ENCODE peak calls at places on chromosomes 12 and 14, in four cellular contexts. F, A, R and Z are unnamed samples.

GRCh38 chr14:63257299-63257698 is 53.1 kb downstream of the RHOJ start:
- DNase-seq in F (no peak), A (no peak), R (no peak), Z (no peak)

GRCh38 chr12:117699575-117699974 is 269.2 kb downstream of the KSR2 start:
- DNase-seq in F (no peak), A (no peak), R (no peak), Z (no peak)

GRCh38 chr12:99043319-99043914 is 398.3 kb downstream of the APAF1 start:
- DNase-seq in R (peak), A (peak), F (peak), Z (peak)

GRCh38 chr12:88206636-88207035 is 64.5 kb downstream of the TMTC3 start:
- DNase-seq in R (no peak), A (no peak), F (no peak), Z (no peak)

GRCh38 chr12:2229661-2230539 is 177.1 kb downstream of the CACNA1C start:
- DNase-seq in F (no peak), R (peak), A (peak), Z (no peak)

GRCh38 chr12:96070670-96071279 is 35.4 kb upstream of the LTA4H start:
- DNase-seq in A (peak), R (peak), F (peak), Z (no peak)

GRCh38 chr12:1777798-1778197 is 42.6 kb upstream of the LRTM2 start:
- DNase-seq in F (no peak), A (no peak), R (no peak), Z (no peak)

GRCh38 chr12:69151254-69151751 is 88.1 kb upstream of the CPSF6 start:
- DNase-seq in A (no peak), F (no peak), R (no peak), Z (no peak)

GRCh38 chr14:104746071-104746545 is 6.8 kb upstream of the SIVA1 start:
- DNase-seq in A (no peak), F (no peak), R (no peak), Z (no peak)

GRCh38 chr12:106049105-106049504 is 89.6 kb downstream of the NUAK1 start:
- DNase-seq in R (no peak), A (no peak), F (no peak), Z (no peak)

GRCh38 chr12:111034148-111034910 is 114.0 kb upstream of the MYL2 start:
- DNase-seq in R (peak), A (no peak), F (no peak), Z (no peak)

GRCh38 chr14:105855893-105856675 is 329.7 kb downstream of the TMEM121 start:
- DNase-seq in A (no peak), R (no peak), F (no peak), Z (no peak)

GRCh38 chr14:37721976-37722659 is 126.7 kb downstream of the TTC6 start:
- DNase-seq in R (no peak), A (no peak), F (peak), Z (no peak)

GRCh38 chr12:78441737-78442453 is 422.7 kb upstream of the SYT1 start:
- DNase-seq in R (no peak), F (no peak), A (no peak), Z (no peak)

GRCh38 chr12:127629066-127629820 is 637.7 kb upstream of the TMEM132C start:
- DNase-seq in F (no peak), A (no peak), R (no peak), Z (no peak)

GRCh38 chr12:68375701-68376469 is 43.7 kb upstream of the MDM1 start:
- DNase-seq in F (no peak), A (no peak), R (no peak), Z (no peak)

GRCh38 chr12:71704920-71705319 is 19.0 kb downstream of the TMEM19 start:
- DNase-seq in F (no peak), R (no peak), A (no peak), Z (no peak)

GRCh38 chr12:115763376-115763775 is 514.1 kb downstream of the MED13L start:
- DNase-seq in R (no peak), F (no peak), A (no peak), Z (no peak)

GRCh38 chr12:92130999-92131398 is 14.6 kb downstream of the BTG1 start:
- DNase-seq in F (no peak), A (no peak), R (no peak), Z (no peak)

GRCh38 chr12:92134638-92135274 is 10.9 kb downstream of the BTG1 start:
- DNase-seq in R (no peak), F (no peak), A (no peak), Z (no peak)

GRCh38 chr12:92133795-92134637 is 11.6 kb downstream of the BTG1 start:
- DNase-seq in F (no peak), R (no peak), A (no peak), Z (no peak)

GRCh38 chr12:92132282-92132681 is 13.4 kb downstream of the BTG1 start:
- DNase-seq in A (no peak), F (no peak), R (no peak), Z (no peak)

GRCh38 chr12:92133166-92133565 is 12.5 kb downstream of the BTG1 start:
- DNase-seq in F (no peak), R (no peak), A (peak), Z (no peak)
- TF ChIP-seq POLR2AphosphoS5 in F (no peak), R (no peak), A (no peak), Z (no peak)

GRCh38 chr12:48004941-48005749 is 869 bp upstream of the COL2A1 start:
- DNase-seq in A (no peak), R (no peak), F (no peak), Z (no peak)
- TF ChIP-seq FOSL1 in A (no peak), R (no peak), F (no peak), Z (no peak)

GRCh38 chr14:101362529-101363260 is 198.6 kb upstream of the DIO3 start:
- DNase-seq in A (no peak), F (no peak), R (no peak), Z (no peak)

GRCh38 chr14:101359221-101360044 is 201.9 kb upstream of the DIO3 start:
- DNase-seq in F (no peak), R (no peak), A (no peak), Z (no peak)

GRCh38 chr14:101360045-101360931 is 201.0 kb upstream of the DIO3 start:
- DNase-seq in R (no peak), F (no peak), A (peak), Z (no peak)

GRCh38 chr14:101361451-101362433 is 199.6 kb upstream of the DIO3 start:
- DNase-seq in R (no peak), A (peak), F (no peak), Z (no peak)

GRCh38 chr14:101361044-101361443 is 200.3 kb upstream of the DIO3 start:
- DNase-seq in R (no peak), A (no peak), F (no peak), Z (no peak)
- TF ChIP-seq POLR2AphosphoS5 in R (no peak), A (no peak), F (no peak), Z (no peak)

GRCh38 chr14:100640481-100641273 is 53.5 kb upstream of the BEGAIN start:
- DNase-seq in F (no peak), R (no peak), A (no peak), Z (no peak)
- TF ChIP-seq FOSL1 in F (no peak), R (no peak), A (no peak), Z (no peak)

GRCh38 chr12:14207946-14208612 is 157.4 kb upstream of the ATF7IP start:
- DNase-seq in R (peak), A (no peak), F (peak), Z (peak)
- TF ChIP-seq POLR2AphosphoS5 in R (no peak), A (no peak), F (no peak), Z (no peak)

DNA sequence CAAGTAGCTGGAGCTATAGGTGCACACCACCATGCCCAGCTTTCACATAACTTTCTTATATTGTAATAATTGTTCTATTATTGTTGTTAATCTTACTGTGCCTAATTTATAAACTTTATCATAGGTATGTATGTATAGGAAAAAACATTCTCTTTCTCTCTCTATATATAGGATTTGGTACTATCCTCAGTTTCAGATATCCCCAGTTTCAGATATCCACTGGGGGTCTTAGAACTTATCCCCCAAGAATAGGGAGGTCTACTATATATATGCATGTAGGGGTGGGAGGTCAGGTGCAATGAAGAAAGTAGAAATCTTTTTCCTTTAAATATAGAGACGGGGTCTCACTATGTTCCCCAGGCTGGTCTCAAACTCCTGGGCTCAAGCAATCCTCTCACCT is 70.9 kb upstream of the STRN3 start:
- DNase-seq in R (no peak), F (no peak), A (no peak), Z (no peak)
- TF ChIP-seq FOSL1 in R (no peak), F (no peak), A (no peak), Z (no peak)

GRCh38 chr12:124396544-124397398 is 101.9 kb downstream of the RFLNA start:
- DNase-seq in A (peak), F (no peak), R (no peak), Z (no peak)
- TF ChIP-seq POLR2AphosphoS5 in A (no peak), F (no peak), R (no peak), Z (no peak)

GRCh38 chr14:60736494-60736893 is 1.9 kb downstream of the MNAT1 start:
- DNase-seq in F (peak), A (no peak), R (no peak), Z (no peak)
- TF ChIP-seq FOSL1 in F (no peak), A (no peak), R (no peak), Z (no peak)

GRCh38 chr12:57127710-57128518 is at the start of gene LRP1:
- DNase-seq in F (peak), R (peak), A (peak), Z (peak)

GRCh38 chr12:57127101-57127709 is 1.1 kb upstream of the LRP1 start:
- DNase-seq in F (peak), R (peak), A (peak), Z (peak)

GRCh38 chr12:57126561-57126960 is 1.7 kb upstream of the LRP1 start:
- DNase-seq in R (no peak), F (no peak), A (peak), Z (no peak)

GRCh38 chr12:57129311-57130288 is 1.3 kb downstream of the LRP1 start:
- DNase-seq in A (no peak), F (no peak), R (no peak), Z (no peak)

DNA sequence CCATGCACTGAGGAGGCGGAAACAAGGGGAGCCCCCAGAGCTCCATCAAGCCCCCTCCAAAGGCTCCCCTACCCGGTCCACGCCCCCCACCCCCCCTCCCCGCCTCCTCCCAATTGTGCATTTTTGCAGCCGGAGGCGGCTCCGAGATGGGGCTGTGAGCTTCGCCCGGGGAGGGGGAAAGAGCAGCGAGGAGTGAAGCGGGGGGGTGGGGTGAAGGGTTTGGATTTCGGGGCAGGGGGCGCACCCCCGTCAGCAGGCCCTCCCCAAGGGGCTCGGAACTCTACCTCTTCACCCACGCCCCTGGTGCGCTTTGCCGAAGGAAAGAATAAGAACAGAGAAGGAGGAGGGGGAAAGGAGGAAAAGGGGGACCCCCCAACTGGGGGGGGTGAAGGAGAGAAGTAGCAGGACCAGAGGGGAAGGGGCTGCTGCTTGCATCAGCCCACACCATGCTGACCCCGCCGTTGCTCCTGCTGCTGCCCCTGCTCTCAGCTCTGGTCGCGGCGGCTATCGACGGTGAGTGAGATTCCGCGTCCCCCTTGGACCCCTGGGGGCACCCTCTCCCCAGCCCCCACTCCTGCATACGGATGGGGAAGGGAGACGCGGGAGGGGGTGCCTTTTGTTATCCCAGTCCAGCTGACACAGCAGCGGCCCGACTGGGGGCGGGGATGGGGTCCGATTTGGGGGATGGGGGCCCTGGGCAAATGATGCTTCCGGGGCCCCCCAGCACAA is 400 bp downstream of the LRP1 start:
- DNase-seq in A (no peak), R (peak), F (no peak), Z (no peak)
- TF ChIP-seq POLR2AphosphoS5 in A (no peak), R (peak), F (no peak), Z (no peak)

GRCh38 chr12:52788876-52789636 is 6.9 kb downstream of the KRT3 start:
- DNase-seq in F (no peak), A (no peak), R (no peak), Z (no peak)
- TF ChIP-seq FOSL1 in F (no peak), A (no peak), R (no peak), Z (no peak)